ENCODE peak calls at places on chromosomes 1 and 21, in nine cellular contexts. B is fibroblast of lung, M is upper lobe of right lung, S is fibroblast of pulmonary artery, V is fibroblast of mammary gland, A is head of caudate nucleus, P is BE2C, Q is prostate gland, O is NCI-H1092. D is an unnamed sample.

GRCh38 chr1:182599339-182599738 is 4.8 kb downstream of the RGS16 start:
- DNase-seq in M (no peak), V (no peak), A (no peak), P (peak), O (no peak), Q (no peak), S (no peak), B (no peak), D (no peak)

GRCh38 chr1:115505157-115505571 is 136.6 kb upstream of the VANGL1 start:
- DNase-seq in S (no peak), P (no peak), Q (no peak), M (no peak), B (peak), A (no peak), V (peak), O (no peak), D (no peak)

GRCh38 chr1:81699234-81699633 is 101.5 kb upstream of the ADGRL2 start:
- DNase-seq in B (peak), O (no peak), Q (peak), V (peak), A (no peak), P (no peak), M (no peak), S (peak), D (no peak)

GRCh38 chr21:34844924-34845238 is 176.1 kb downstream of the CLIC6 start:
- DNase-seq in Q (no peak), S (no peak), A (no peak), P (no peak), V (no peak), M (no peak), B (no peak), O (peak), D (no peak)

GRCh38 chr1:58909162-58909560 is 125.3 kb upstream of the JUN start:
- DNase-seq in V (peak), S (peak), B (peak), Q (no peak), A (no peak), P (no peak), O (no peak), M (no peak), D (no peak)

GRCh38 chr1:203057831-203058673 is 27.8 kb downstream of the MYOG start:
- DNase-seq in A (no peak), P (peak), B (no peak), Q (no peak), M (no peak), O (no peak), V (peak), S (no peak), D (no peak)

GRCh38 chr1:32753532-32754281 is 51.1 kb upstream of the SYNC start:
- DNase-seq in O (peak), S (peak), V (peak), M (peak), Q (peak), B (peak), P (peak), A (peak), D (no peak)

GRCh38 chr1:195663549-195664280 is 944.5 kb downstream of the KCNT2 start:
- DNase-seq in S (peak), P (no peak), V (peak), A (no peak), M (no peak), B (peak), O (no peak), Q (no peak), D (no peak)

GRCh38 chr1:35573198-35573775 is at the start of gene TFAP2E:
- DNase-seq in A (peak), M (peak), Q (peak), P (peak), B (no peak), O (peak), S (peak), V (peak), D (no peak)

GRCh38 chr1:7705048-7705907 is 65.8 kb upstream of the VAMP3 start:
- DNase-seq in Q (peak), O (no peak), S (no peak), M (peak), V (no peak), P (peak), A (peak), B (no peak), D (no peak)

GRCh38 chr21:42781150-42781980 is 98.0 kb downstream of the WDR4 start:
- DNase-seq in O (no peak), A (no peak), P (peak), M (peak), B (no peak), Q (peak), S (no peak), V (no peak), D (no peak)

GRCh38 chr21:25573409-25574206 is 33.7 kb downstream of the MRPL39 start:
- DNase-seq in S (peak), V (peak), P (peak), A (no peak), M (no peak), B (peak), Q (no peak), O (no peak), D (no peak)

GRCh38 chr21:46098303-46099141 is 610 bp downstream of the COL6A2 start:
- DNase-seq in P (no peak), S (no peak), B (no peak), V (peak), O (no peak), A (no peak), Q (peak), M (peak), D (no peak)

GRCh38 chr1:60425528-60425927 is 352.0 kb upstream of the C1orf87 start:
- DNase-seq in O (no peak), Q (no peak), V (peak), A (no peak), P (no peak), B (peak), S (peak), M (no peak), D (no peak)

GRCh38 chr1:213176341-213176740 is 125.3 kb downstream of the RPS6KC1 start:
- DNase-seq in O (no peak), B (no peak), Q (no peak), S (no peak), M (no peak), V (no peak), P (no peak), A (no peak), D (no peak)

GRCh38 chr1:162689745-162690671 is 57.7 kb downstream of the DDR2 start:
- DNase-seq in P (no peak), O (no peak), A (no peak), M (no peak), B (peak), Q (no peak), V (peak), S (no peak), D (no peak)

GRCh38 chr1:12516741-12517140 is 101.3 kb downstream of the DHRS3 start:
- DNase-seq in M (no peak), P (no peak), O (no peak), A (no peak), S (no peak), V (no peak), Q (no peak), B (no peak), D (no peak)

GRCh38 chr1:41861509-41862410 is 57.0 kb downstream of the HIVEP3 start:
- DNase-seq in Q (no peak), P (no peak), A (no peak), M (no peak), O (no peak), S (no peak), B (peak), V (peak), D (no peak)

GRCh38 chr1:36304970-36305914 is 926 bp upstream of the SH3D21 start:
- DNase-seq in B (no peak), M (peak), Q (no peak), V (no peak), A (no peak), S (no peak), O (no peak), P (no peak), D (no peak)

GRCh38 chr21:44892536-44893277 is 19.2 kb upstream of the PTTG1IP start:
- DNase-seq in O (peak), S (peak), P (peak), B (no peak), V (peak), Q (peak), A (peak), M (peak), D (no peak)

GRCh38 chr1:220528049-220528678 is at the start of gene MARK1:
- DNase-seq in O (peak), P (peak), Q (peak), A (peak), S (peak), M (peak), B (peak), V (peak), D (no peak)

GRCh38 chr1:226542623-226543103 is 5.9 kb upstream of the STUM start:
- DNase-seq in A (no peak), Q (no peak), O (peak), P (no peak), S (peak), B (no peak), M (no peak), V (peak), D (no peak)

GRCh38 chr1:216596298-216596947 is 126.8 kb downstream of the ESRRG start:
- DNase-seq in M (no peak), P (peak), V (peak), Q (no peak), S (no peak), A (no peak), O (no peak), B (no peak), D (no peak)

D was measured in esophagus squamous epithelium.